ENCODE peak calls at places on chromosomes 3 and 15, in nine cellular contexts. E is COLO829; R is CD8-positive, alpha-beta memory T cell; O is stimulated activated naive CD4-positive, alpha-beta T cell; X is brain pericyte; Y is activated gamma-delta T cell treated with anti-CD3 and anti-CD28 coated beads, Interleukin-2, amount 50 U/mL, for 16 hours; P is NCI-H69; S is AG04450; M is AML-193. U is an unnamed sample.

GRCh38 chr3:193899001-193899400 is 236.9 kb upstream of the HES1 start:
- DNase-seq in E (no peak), R (no peak), O (no peak), X (no peak), Y (no peak), P (peak), S (no peak), M (no peak), U (no peak)

GRCh38 chr3:129068291-129068886 is 7.8 kb downstream of the GP9 start:
- DNase-seq in E (no peak), R (no peak), O (no peak), X (no peak), Y (no peak), P (peak), S (no peak), M (no peak), U (peak)

GRCh38 chr15:26017665-26018064 is 154.5 kb upstream of the ATP10A start:
- DNase-seq in E (no peak), R (no peak), O (no peak), X (no peak), Y (no peak), P (no peak), S (no peak), M (no peak), U (no peak)

GRCh38 chr3:77001071-77001470 is 38.8 kb upstream of the ROBO2 start:
- DNase-seq in E (no peak), R (no peak), O (no peak), X (no peak), Y (no peak), P (no peak), S (no peak), M (no peak), U (no peak)

GRCh38 chr3:196275126-196275525 is 12.4 kb downstream of the PCYT1A start:
- DNase-seq in E (no peak), R (no peak), O (no peak), X (no peak), Y (no peak), P (no peak), S (no peak), M (no peak), U (no peak)

GRCh38 chr15:28918141-28918983 is 32.6 kb downstream of the APBA2 start:
- DNase-seq in E (no peak), R (no peak), O (no peak), X (no peak), Y (no peak), P (peak), S (no peak), M (no peak), U (no peak)

GRCh38 chr3:127820221-127820870 is 2.0 kb downstream of the MGLL start:
- DNase-seq in E (no peak), R (no peak), O (no peak), X (no peak), Y (no peak), P (peak), S (no peak), M (peak), U (peak)

GRCh38 chr3:120418866-120419490 is 31.8 kb downstream of the FSTL1 start:
- DNase-seq in E (peak), R (no peak), O (peak), X (no peak), Y (no peak), P (peak), S (no peak), M (peak), U (peak)

GRCh38 chr3:161388860-161389259 is 17.5 kb upstream of the SPTSSB start:
- DNase-seq in E (no peak), R (no peak), O (no peak), X (no peak), Y (no peak), P (no peak), S (no peak), M (peak), U (no peak)

GRCh38 chr15:49890689-49891088 is 228.3 kb downstream of the ATP8B4 start:
- DNase-seq in E (no peak), R (no peak), O (no peak), X (no peak), Y (no peak), P (no peak), S (no peak), M (no peak), U (no peak)

GRCh38 chr3:181103605-181104004 is 114.1 kb upstream of the DNAJC19 start:
- DNase-seq in E (no peak), R (no peak), O (no peak), X (no peak), Y (no peak), P (peak), S (no peak), M (peak), U (no peak)

GRCh38 chr3:46449755-46450552 is 14.8 kb downstream of the LTF start:
- DNase-seq in E (peak), R (no peak), O (no peak), X (no peak), Y (no peak), P (no peak), S (no peak), M (peak), U (peak)

GRCh38 chr15:40097968-40098476 is 10.7 kb downstream of the BMF start:
- DNase-seq in E (no peak), R (peak), O (no peak), X (no peak), Y (no peak), P (peak), S (no peak), M (peak), U (peak)

U was measured in GM23248.